ENCODE peak calls at places on chromosomes 7 and 10, in six cellular contexts. N, G, T, D, W and H are unnamed samples.

GRCh38 chr7:74027683-74028320 is at the start of gene ELN:
- DNase-seq in N (peak; percentile 89), G (no peak), T (no peak), D (no peak), W (no peak), H (no peak)

GRCh38 chr7:135716677-135717238 is 11.2 kb downstream of the SLC13A4 start:
- DNase-seq in N (no peak), G (no peak), T (no peak), D (no peak), W (no peak), H (no peak)

GRCh38 chr7:3482147-3482921 is 181.3 kb downstream of the SDK1 start:
- DNase-seq in N (peak; percentile 50), G (no peak), T (no peak), D (no peak), W (no peak), H (no peak)

GRCh38 chr7:3370068-3370704 is 69.1 kb downstream of the SDK1 start:
- DNase-seq in N (no peak), G (no peak), T (no peak), D (no peak), W (no peak), H (no peak)

GRCh38 chr7:137601642-137602041 is 245.1 kb downstream of the DGKI start:
- DNase-seq in N (no peak), G (no peak), T (no peak), D (no peak), W (no peak), H (no peak)

GRCh38 chr10:60666221-60666620 is 112.1 kb upstream of the CDK1 start:
- DNase-seq in N (no peak), G (no peak), T (no peak), D (no peak), W (no peak), H (no peak)

GRCh38 chr10:79221110-79222051 is 125.9 kb upstream of the PPIF start:
- DNase-seq in N (peak; percentile 93), G (no peak), T (no peak), D (peak; percentile 82), W (no peak), H (no peak)

GRCh38 chr7:79523426-79523825 is 70.0 kb upstream of the MAGI2 start:
- DNase-seq in N (no peak), G (no peak), T (no peak), D (no peak), W (no peak), H (no peak)

GRCh38 chr7:142568430-142569097 is 180.7 kb upstream of the PRSS1 start:
- DNase-seq in N (no peak), G (no peak), T (no peak), D (no peak), W (no peak), H (no peak)

GRCh38 chr10:90222372-90222771 is 521.0 kb downstream of the KIF20B start:
- DNase-seq in N (no peak), G (no peak), T (no peak), D (no peak), W (no peak), H (no peak)

GRCh38 chr7:28729685-28730084 is 228.4 kb downstream of the TRIL start:
- DNase-seq in N (no peak), G (no peak), T (no peak), D (no peak), W (no peak), H (no peak)

GRCh38 chr7:127702938-127703337 is 50.9 kb downstream of the SND1 start:
- DNase-seq in N (no peak), G (no peak), T (no peak), D (no peak), W (no peak), H (no peak)

GRCh38 chr7:40644454-40645188 is 509.8 kb downstream of the SUGCT start:
- DNase-seq in N (no peak), G (no peak), T (no peak), D (no peak), W (no peak), H (no peak)

GRCh38 chr10:57996536-57996935 is 271.2 kb downstream of the IPMK start:
- DNase-seq in N (no peak), G (no peak), T (no peak), D (no peak), W (no peak), H (no peak)

GRCh38 chr10:104472957-104473745 is 119.5 kb downstream of the CFAP58 start:
- DNase-seq in N (no peak), G (no peak), T (no peak), D (no peak), W (no peak), H (no peak)

GRCh38 chr7:93877742-93878141 is 12.8 kb downstream of the TFPI2 start:
- DNase-seq in N (no peak), G (no peak), T (no peak), D (no peak), W (no peak), H (no peak)

GRCh38 chr10:74474022-74474713 is 323.1 kb downstream of the ADK start:
- DNase-seq in N (no peak), G (no peak), T (no peak), D (no peak), W (no peak), H (no peak)

GRCh38 chr10:3825862-3826351 is 40.9 kb upstream of the KLF6 start:
- DNase-seq in N (no peak), G (no peak), T (no peak), D (no peak), W (no peak), H (no peak)